ENCODE peak calls at places on chromosomes 12 and 14, in seven cellular contexts. Y is nucleus accumbens, V is germinal center, H is right atrium auricular region, O is T-cell, N is psoas muscle, P is T-helper 2 cell. F is an unnamed sample.

GRCh38 chr14:104320611-104321086 is 182.3 kb downstream of the KIF26A start:
- DNase-seq in Y (no peak), V (no peak), O (no peak), P (no peak), H (no peak), N (no peak), F (no peak)

GRCh38 chr12:124994435-124994975 is 1.1 kb downstream of the BRI3BP start:
- DNase-seq in O (no peak), P (no peak), N (no peak), H (no peak), V (peak; percentile 54), Y (peak; percentile 7), F (peak; percentile 90)

GRCh38 chr12:18683603-18684002 is 54.2 kb downstream of the PLCZ1 start:
- DNase-seq in N (no peak), V (no peak), P (no peak), H (no peak), O (no peak), Y (no peak), F (no peak)

GRCh38 chr12:50740307-50740706 is 23.6 kb upstream of the ATF1 start:
- DNase-seq in P (peak; percentile 11), V (no peak), O (no peak), N (no peak), H (no peak), Y (no peak), F (no peak)

GRCh38 chr14:100399052-100399849 is 76.1 kb downstream of the SLC25A47 start:
- DNase-seq in V (no peak), Y (no peak), H (no peak), N (no peak), O (no peak), P (no peak), F (no peak)

GRCh38 chr12:57611116-57611809 is at the start of gene ARHGEF25:
- DNase-seq in N (peak; percentile 77), V (peak; percentile 61), P (peak; percentile 62), O (no peak), Y (peak; percentile 75), H (no peak), F (peak; percentile 54)

GRCh38 chr14:74492413-74493342 is at the start of gene NPC2:
- DNase-seq in Y (no peak), O (no peak), P (no peak), H (no peak), N (no peak), V (no peak), F (peak; percentile 46)

GRCh38 chr12:126428769-126429168 is 1363.5 kb downstream of the AACS start:
- DNase-seq in P (no peak), N (no peak), V (no peak), O (no peak), H (no peak), Y (no peak), F (no peak)

GRCh38 chr12:23621910-23622309 is 327.6 kb downstream of the SOX5 start:
- DNase-seq in Y (no peak), P (no peak), H (no peak), O (no peak), V (no peak), N (no peak), F (no peak)

GRCh38 chr12:26471560-26471959 is 276.2 kb downstream of the SSPN start:
- DNase-seq in O (no peak), P (peak; percentile 74), H (no peak), Y (peak; percentile 43), N (no peak), V (peak; percentile 69), F (peak; percentile 66)

GRCh38 chr14:106163316-106163715 is 636.9 kb downstream of the TMEM121 start:
- DNase-seq in Y (no peak), V (no peak), N (no peak), P (no peak), O (no peak), H (no peak), F (no peak)

GRCh38 chr12:113159937-113160336 is 10.4 kb downstream of the CFAP73 start:
- DNase-seq in Y (peak; percentile 81), N (no peak), O (no peak), H (no peak), P (no peak), V (no peak), F (no peak)

GRCh38 chr12:55619352-55620138 is 17.1 kb upstream of the OR10P1 start:
- DNase-seq in P (peak; percentile 65), H (no peak), V (peak; percentile 83), Y (peak; percentile 16), O (no peak), N (no peak), F (peak; percentile 95)

GRCh38 chr12:63276537-63277365 is 125.8 kb upstream of the AVPR1A start:
- DNase-seq in Y (no peak), V (no peak), P (peak; percentile 16), N (no peak), H (no peak), O (no peak), F (peak; percentile 83)

GRCh38 chr14:23310546-23310945 is 3.9 kb downstream of the BCL2L2 start:
- DNase-seq in O (no peak), V (no peak), N (no peak), Y (no peak), P (no peak), H (peak; percentile 32), F (no peak)

GRCh38 chr14:65251213-65251612 is 148.9 kb upstream of the MAX start:
- DNase-seq in Y (no peak), V (no peak), O (no peak), P (no peak), N (no peak), H (peak; percentile 63), F (no peak)

GRCh38 chr14:92316937-92317336 is 6.0 kb upstream of the SLC24A4 start:
- DNase-seq in Y (no peak), N (no peak), O (no peak), P (no peak), V (no peak), H (no peak), F (no peak)

GRCh38 chr14:92325835-92326234 is 2.9 kb downstream of the SLC24A4 start:
- DNase-seq in N (no peak), O (no peak), Y (no peak), H (no peak), P (no peak), V (no peak), F (peak; percentile 60)

GRCh38 chr12:91628656-91629055 is 446.0 kb upstream of the DCN start:
- DNase-seq in P (no peak), H (no peak), N (no peak), V (no peak), O (no peak), Y (no peak), F (no peak)

GRCh38 chr12:58804749-58805148 is 115.6 kb downstream of the LRIG3 start:
- DNase-seq in H (no peak), V (no peak), O (no peak), Y (no peak), N (no peak), P (no peak), F (peak; percentile 55)

GRCh38 chr12:23376238-23376637 is 573.2 kb downstream of the SOX5 start:
- DNase-seq in N (no peak), H (no peak), Y (no peak), V (no peak), P (no peak), O (no peak), F (no peak)

GRCh38 chr14:105748204-105748578 is 221.8 kb downstream of the TMEM121 start:
- DNase-seq in O (no peak), P (no peak), H (no peak), V (no peak), N (no peak), Y (peak; percentile 32), F (no peak)

GRCh38 chr14:35821546-35822411 is 4.4 kb upstream of the BRMS1L start:
- DNase-seq in P (peak; percentile 54), Y (peak; percentile 12), V (peak; percentile 28), O (no peak), N (no peak), H (no peak), F (peak; percentile 82)

GRCh38 chr12:48787791-48788521 is 933 bp downstream of the ADCY6 start:
- DNase-seq in O (no peak), N (no peak), Y (no peak), V (no peak), H (no peak), P (no peak), F (no peak)

GRCh38 chr12:83954939-83955601 is 957.5 kb downstream of the SLC6A15 start:
- DNase-seq in Y (no peak), N (no peak), V (no peak), P (peak; percentile 3), O (no peak), H (no peak), F (no peak)

GRCh38 chr12:111354511-111354910 is 14.4 kb downstream of the PHETA1 start:
- DNase-seq in O (no peak), P (no peak), H (no peak), Y (no peak), V (no peak), N (no peak), F (no peak)

GRCh38 chr12:102950950-102951490 is 6.5 kb upstream of the ASCL1 start:
- DNase-seq in N (no peak), Y (no peak), P (no peak), H (no peak), V (no peak), O (no peak), F (no peak)

GRCh38 chr12:98379106-98379505 is 136.3 kb upstream of the TMPO start:
- DNase-seq in V (no peak), N (no peak), Y (no peak), P (no peak), H (no peak), O (no peak), F (no peak)

GRCh38 chr12:117874842-117875434 is 93.9 kb downstream of the KSR2 start:
- DNase-seq in Y (peak; percentile 86), P (peak; percentile 67), V (peak; percentile 59), H (peak; percentile 70), O (peak; percentile 12), N (peak; percentile 62), F (peak; percentile 88)

GRCh38 chr12:24494401-24494800 is 454.5 kb downstream of the BCAT1 start:
- DNase-seq in P (no peak), O (no peak), V (no peak), N (no peak), H (no peak), Y (no peak), F (no peak)

GRCh38 chr12:13135336-13136178 is 32.1 kb upstream of the GSG1 start:
- DNase-seq in O (no peak), N (peak; percentile 66), P (no peak), H (peak; percentile 78), Y (peak; percentile 41), V (no peak), F (no peak)

GRCh38 chr14:41606249-41607118 is at the start of gene LRFN5:
- DNase-seq in H (no peak), V (no peak), N (peak; percentile 36), Y (peak; percentile 65), P (peak; percentile 12), O (no peak), F (no peak)

GRCh38 chr12:114238808-114239207 is 167.1 kb downstream of the TBX5 start:
- DNase-seq in O (no peak), H (peak; percentile 63), Y (peak; percentile 41), V (no peak), P (no peak), N (no peak), F (no peak)

GRCh38 chr12:50788562-50788961 is 24.7 kb downstream of the ATF1 start:
- DNase-seq in V (no peak), O (no peak), P (no peak), Y (no peak), H (no peak), N (no peak), F (no peak)

GRCh38 chr14:21917699-21918436 is 244.2 kb upstream of the OR4E1 start:
- DNase-seq in V (peak; percentile 32), H (no peak), O (peak; percentile 40), Y (peak; percentile 71), N (no peak), P (peak; percentile 82), F (peak; percentile 85)